ENCODE peak calls at places on chromosome 19, in seven cellular contexts. One of them, this sample, is unnamed.

GRCh38 chr19:33535176-33535575 is 13.6 kb upstream of the PEPD start:
- DNase-seq in myocyte: no peak
- DNase-seq in fibroblast of the aortic adventitia: peak
- DNase-seq in CD4-positive, CD25-positive, alpha-beta regulatory T cell: no peak
- DNase-seq in NCI-H1417: no peak
- DNase-seq in HEK293T: no peak
- DNase-seq in AG20443: peak
- DNase-seq in this sample: peak

GRCh38 chr19:35396240-35396885 is 25.5 kb downstream of the GPR42 start:
- DNase-seq in myocyte: no peak
- DNase-seq in fibroblast of the aortic adventitia: no peak
- DNase-seq in CD4-positive, CD25-positive, alpha-beta regulatory T cell: no peak
- DNase-seq in NCI-H1417: no peak
- DNase-seq in HEK293T: no peak
- DNase-seq in AG20443: no peak
- DNase-seq in this sample: no peak

GRCh38 chr19:54164369-54165068 is 5.0 kb upstream of the LENG1 start:
- DNase-seq in myocyte: no peak
- DNase-seq in fibroblast of the aortic adventitia: peak
- DNase-seq in CD4-positive, CD25-positive, alpha-beta regulatory T cell: peak
- DNase-seq in NCI-H1417: no peak
- DNase-seq in HEK293T: peak
- DNase-seq in AG20443: peak
- DNase-seq in this sample: peak

GRCh38 chr19:50486823-50487515 is 10.3 kb upstream of the GARIN5A start:
- DNase-seq in myocyte: peak
- DNase-seq in fibroblast of the aortic adventitia: peak
- DNase-seq in CD4-positive, CD25-positive, alpha-beta regulatory T cell: peak
- DNase-seq in NCI-H1417: peak
- DNase-seq in HEK293T: peak
- DNase-seq in AG20443: no peak
- DNase-seq in this sample: peak

GRCh38 chr19:39327990-39328705 is 7.5 kb upstream of the LRFN1 start:
- DNase-seq in myocyte: peak
- DNase-seq in fibroblast of the aortic adventitia: peak
- DNase-seq in CD4-positive, CD25-positive, alpha-beta regulatory T cell: peak
- DNase-seq in NCI-H1417: peak
- DNase-seq in HEK293T: peak
- DNase-seq in AG20443: peak
- DNase-seq in this sample: peak

GRCh38 chr19:5068251-5069090 is 99.6 kb downstream of the KDM4B start:
- DNase-seq in myocyte: no peak
- DNase-seq in fibroblast of the aortic adventitia: no peak
- DNase-seq in CD4-positive, CD25-positive, alpha-beta regulatory T cell: no peak
- DNase-seq in NCI-H1417: peak
- DNase-seq in HEK293T: no peak
- DNase-seq in AG20443: no peak
- DNase-seq in this sample: no peak

GRCh38 chr19:48308695-48309586 is 16.4 kb upstream of the EMP3 start:
- DNase-seq in myocyte: peak
- DNase-seq in fibroblast of the aortic adventitia: no peak
- DNase-seq in CD4-positive, CD25-positive, alpha-beta regulatory T cell: no peak
- DNase-seq in NCI-H1417: no peak
- DNase-seq in HEK293T: no peak
- DNase-seq in AG20443: no peak
- DNase-seq in this sample: no peak

GRCh38 chr19:7534531-7534980 is 961 bp upstream of the PNPLA6 start:
- DNase-seq in myocyte: peak
- DNase-seq in fibroblast of the aortic adventitia: peak
- DNase-seq in CD4-positive, CD25-positive, alpha-beta regulatory T cell: peak
- DNase-seq in NCI-H1417: peak
- DNase-seq in HEK293T: peak
- DNase-seq in AG20443: peak
- DNase-seq in this sample: peak

GRCh38 chr19:8308891-8309291 is 733 bp upstream of the CD320 start:
- DNase-seq in myocyte: no peak
- DNase-seq in fibroblast of the aortic adventitia: no peak
- DNase-seq in CD4-positive, CD25-positive, alpha-beta regulatory T cell: no peak
- DNase-seq in NCI-H1417: no peak
- DNase-seq in HEK293T: no peak
- DNase-seq in AG20443: no peak
- DNase-seq in this sample: no peak

GRCh38 chr19:12665646-12666304 is 767 bp downstream of the MAN2B1 start:
- DNase-seq in myocyte: no peak
- DNase-seq in fibroblast of the aortic adventitia: no peak
- DNase-seq in CD4-positive, CD25-positive, alpha-beta regulatory T cell: peak
- DNase-seq in NCI-H1417: no peak
- DNase-seq in HEK293T: no peak
- DNase-seq in AG20443: peak
- DNase-seq in this sample: peak

GRCh38 chr19:1676351-1677266 is 24.2 kb upstream of the TCF3 start:
- DNase-seq in myocyte: no peak
- DNase-seq in fibroblast of the aortic adventitia: no peak
- DNase-seq in CD4-positive, CD25-positive, alpha-beta regulatory T cell: no peak
- DNase-seq in NCI-H1417: no peak
- DNase-seq in HEK293T: no peak
- DNase-seq in AG20443: no peak
- DNase-seq in this sample: no peak

GRCh38 chr19:30082611-30083010 is 140.6 kb downstream of the URI1 start:
- DNase-seq in myocyte: no peak
- DNase-seq in fibroblast of the aortic adventitia: no peak
- DNase-seq in CD4-positive, CD25-positive, alpha-beta regulatory T cell: no peak
- DNase-seq in NCI-H1417: no peak
- DNase-seq in HEK293T: no peak
- DNase-seq in AG20443: no peak
- DNase-seq in this sample: no peak

GRCh38 chr19:52343548-52343947 is 7.5 kb downstream of the ZNF610 start:
- DNase-seq in myocyte: peak
- DNase-seq in fibroblast of the aortic adventitia: peak
- DNase-seq in CD4-positive, CD25-positive, alpha-beta regulatory T cell: peak
- DNase-seq in NCI-H1417: peak
- DNase-seq in HEK293T: peak
- DNase-seq in AG20443: peak
- DNase-seq in this sample: peak

GRCh38 chr19:575527-576506 is 3.4 kb downstream of the BSG start:
- DNase-seq in myocyte: no peak
- DNase-seq in fibroblast of the aortic adventitia: peak
- DNase-seq in CD4-positive, CD25-positive, alpha-beta regulatory T cell: no peak
- DNase-seq in NCI-H1417: no peak
- DNase-seq in HEK293T: no peak
- DNase-seq in AG20443: no peak
- DNase-seq in this sample: peak

GRCh38 chr19:48806518-48806817 is 4.4 kb downstream of the BCAT2 start:
- DNase-seq in myocyte: peak
- DNase-seq in fibroblast of the aortic adventitia: no peak
- DNase-seq in CD4-positive, CD25-positive, alpha-beta regulatory T cell: no peak
- DNase-seq in NCI-H1417: peak
- DNase-seq in HEK293T: no peak
- DNase-seq in AG20443: peak
- DNase-seq in this sample: no peak

GRCh38 chr19:38640368-38640767 is 7.1 kb upstream of the ACTN4 start:
- DNase-seq in myocyte: no peak
- DNase-seq in fibroblast of the aortic adventitia: no peak
- DNase-seq in CD4-positive, CD25-positive, alpha-beta regulatory T cell: no peak
- DNase-seq in NCI-H1417: no peak
- DNase-seq in HEK293T: no peak
- DNase-seq in AG20443: no peak
- DNase-seq in this sample: no peak

GRCh38 chr19:39401549-39402416 is 4.9 kb upstream of the ZFP36 start:
- DNase-seq in myocyte: no peak
- DNase-seq in fibroblast of the aortic adventitia: peak
- DNase-seq in CD4-positive, CD25-positive, alpha-beta regulatory T cell: peak
- DNase-seq in NCI-H1417: no peak
- DNase-seq in HEK293T: no peak
- DNase-seq in AG20443: no peak
- DNase-seq in this sample: peak

GRCh38 chr19:10260141-10260584 is 8.1 kb downstream of the MRPL4 start:
- DNase-seq in myocyte: no peak
- DNase-seq in fibroblast of the aortic adventitia: no peak
- DNase-seq in CD4-positive, CD25-positive, alpha-beta regulatory T cell: peak
- DNase-seq in NCI-H1417: no peak
- DNase-seq in HEK293T: no peak
- DNase-seq in AG20443: no peak
- DNase-seq in this sample: peak

GRCh38 chr19:41708481-41708880 is at the start of gene CEACAM5:
- DNase-seq in myocyte: no peak
- DNase-seq in fibroblast of the aortic adventitia: no peak
- DNase-seq in CD4-positive, CD25-positive, alpha-beta regulatory T cell: no peak
- DNase-seq in NCI-H1417: no peak
- DNase-seq in HEK293T: no peak
- DNase-seq in AG20443: no peak
- DNase-seq in this sample: no peak

GRCh38 chr19:1041835-1042685 is 2.2 kb downstream of the ABCA7 start:
- DNase-seq in myocyte: peak
- DNase-seq in fibroblast of the aortic adventitia: no peak
- DNase-seq in CD4-positive, CD25-positive, alpha-beta regulatory T cell: no peak
- DNase-seq in NCI-H1417: no peak
- DNase-seq in HEK293T: no peak
- DNase-seq in AG20443: no peak
- DNase-seq in this sample: peak

GRCh38 chr19:47765522-47766358 is 12.8 kb upstream of the SELENOW start:
- DNase-seq in myocyte: peak
- DNase-seq in fibroblast of the aortic adventitia: peak
- DNase-seq in CD4-positive, CD25-positive, alpha-beta regulatory T cell: peak
- DNase-seq in NCI-H1417: peak
- DNase-seq in HEK293T: peak
- DNase-seq in AG20443: peak
- DNase-seq in this sample: peak

GRCh38 chr19:2841858-2842574 is 741 bp downstream of the ZNF555 start:
- DNase-seq in myocyte: no peak
- DNase-seq in fibroblast of the aortic adventitia: no peak
- DNase-seq in CD4-positive, CD25-positive, alpha-beta regulatory T cell: no peak
- DNase-seq in NCI-H1417: no peak
- DNase-seq in HEK293T: peak
- DNase-seq in AG20443: no peak
- DNase-seq in this sample: peak

GRCh38 chr19:15759962-15760565 is 22.3 kb downstream of the OR10H3 start:
- DNase-seq in myocyte: no peak
- DNase-seq in fibroblast of the aortic adventitia: no peak
- DNase-seq in CD4-positive, CD25-positive, alpha-beta regulatory T cell: no peak
- DNase-seq in NCI-H1417: no peak
- DNase-seq in HEK293T: no peak
- DNase-seq in AG20443: no peak
- DNase-seq in this sample: no peak

GRCh38 chr19:7516878-7517277 is 975 bp downstream of the ZNF358 start:
- DNase-seq in myocyte: no peak
- DNase-seq in fibroblast of the aortic adventitia: no peak
- DNase-seq in CD4-positive, CD25-positive, alpha-beta regulatory T cell: no peak
- DNase-seq in NCI-H1417: no peak
- DNase-seq in HEK293T: no peak
- DNase-seq in AG20443: no peak
- DNase-seq in this sample: peak

GRCh38 chr19:38869160-38869835 is 8.8 kb downstream of the RINL start:
- DNase-seq in myocyte: no peak
- DNase-seq in fibroblast of the aortic adventitia: no peak
- DNase-seq in CD4-positive, CD25-positive, alpha-beta regulatory T cell: peak
- DNase-seq in NCI-H1417: no peak
- DNase-seq in HEK293T: no peak
- DNase-seq in AG20443: no peak
- DNase-seq in this sample: no peak

GRCh38 chr19:46357846-46358583 is 11.1 kb downstream of the PPP5C start:
- DNase-seq in myocyte: no peak
- DNase-seq in fibroblast of the aortic adventitia: peak
- DNase-seq in CD4-positive, CD25-positive, alpha-beta regulatory T cell: no peak
- DNase-seq in NCI-H1417: no peak
- DNase-seq in HEK293T: no peak
- DNase-seq in AG20443: peak
- DNase-seq in this sample: peak

GRCh38 chr19:54462713-54463530 is 656 bp downstream of the LENG9 start:
- DNase-seq in myocyte: peak
- DNase-seq in fibroblast of the aortic adventitia: peak
- DNase-seq in CD4-positive, CD25-positive, alpha-beta regulatory T cell: peak
- DNase-seq in NCI-H1417: peak
- DNase-seq in HEK293T: no peak
- DNase-seq in AG20443: peak
- DNase-seq in this sample: peak

GRCh38 chr19:53103141-53103902 is at the start of gene ZNF160:
- DNase-seq in myocyte: peak
- DNase-seq in fibroblast of the aortic adventitia: peak
- DNase-seq in CD4-positive, CD25-positive, alpha-beta regulatory T cell: peak
- DNase-seq in NCI-H1417: peak
- DNase-seq in HEK293T: peak
- DNase-seq in AG20443: peak
- DNase-seq in this sample: peak

GRCh38 chr19:46159418-46159817 is 11.4 kb downstream of the IGFL2 start:
- DNase-seq in myocyte: no peak
- DNase-seq in fibroblast of the aortic adventitia: no peak
- DNase-seq in CD4-positive, CD25-positive, alpha-beta regulatory T cell: no peak
- DNase-seq in NCI-H1417: no peak
- DNase-seq in HEK293T: no peak
- DNase-seq in AG20443: no peak
- DNase-seq in this sample: no peak

GRCh38 chr19:925912-926594 is at the start of gene ARID3A:
- DNase-seq in myocyte: no peak
- DNase-seq in fibroblast of the aortic adventitia: no peak
- DNase-seq in CD4-positive, CD25-positive, alpha-beta regulatory T cell: peak
- DNase-seq in NCI-H1417: peak
- DNase-seq in HEK293T: peak
- DNase-seq in AG20443: peak
- DNase-seq in this sample: peak

GRCh38 chr19:6997679-6998445 is 23.4 kb downstream of the MBD3L2B start:
- DNase-seq in myocyte: no peak
- DNase-seq in fibroblast of the aortic adventitia: no peak
- DNase-seq in CD4-positive, CD25-positive, alpha-beta regulatory T cell: no peak
- DNase-seq in NCI-H1417: no peak
- DNase-seq in HEK293T: no peak
- DNase-seq in AG20443: no peak
- DNase-seq in this sample: peak

GRCh38 chr19:11288349-11288748 is 7.6 kb upstream of the TSPAN16 start:
- DNase-seq in myocyte: no peak
- DNase-seq in fibroblast of the aortic adventitia: peak
- DNase-seq in CD4-positive, CD25-positive, alpha-beta regulatory T cell: peak
- DNase-seq in NCI-H1417: no peak
- DNase-seq in HEK293T: no peak
- DNase-seq in AG20443: peak
- DNase-seq in this sample: peak

GRCh38 chr19:11480927-11481776 is at the start of gene ELAVL3:
- DNase-seq in myocyte: no peak
- DNase-seq in fibroblast of the aortic adventitia: no peak
- DNase-seq in CD4-positive, CD25-positive, alpha-beta regulatory T cell: no peak
- DNase-seq in NCI-H1417: peak
- DNase-seq in HEK293T: no peak
- DNase-seq in AG20443: no peak
- DNase-seq in this sample: no peak

GRCh38 chr19:1395194-1396018 is 5.9 kb downstream of the GAMT start:
- DNase-seq in myocyte: peak
- DNase-seq in fibroblast of the aortic adventitia: no peak
- DNase-seq in CD4-positive, CD25-positive, alpha-beta regulatory T cell: no peak
- DNase-seq in NCI-H1417: no peak
- DNase-seq in HEK293T: no peak
- DNase-seq in AG20443: no peak
- DNase-seq in this sample: no peak

GRCh38 chr19:49109051-49109450 is 5.1 kb upstream of the LIN7B start:
- DNase-seq in myocyte: no peak
- DNase-seq in fibroblast of the aortic adventitia: no peak
- DNase-seq in CD4-positive, CD25-positive, alpha-beta regulatory T cell: no peak
- DNase-seq in NCI-H1417: no peak
- DNase-seq in HEK293T: no peak
- DNase-seq in AG20443: no peak
- DNase-seq in this sample: no peak

GRCh38 chr19:15702590-15702930 is 25.3 kb upstream of the OR10H2 start:
- DNase-seq in myocyte: peak
- DNase-seq in fibroblast of the aortic adventitia: peak
- DNase-seq in CD4-positive, CD25-positive, alpha-beta regulatory T cell: peak
- DNase-seq in NCI-H1417: peak
- DNase-seq in HEK293T: peak
- DNase-seq in AG20443: no peak
- DNase-seq in this sample: peak

GRCh38 chr19:10805075-10805757 is 30.8 kb downstream of the TMED1 start:
- DNase-seq in myocyte: peak
- DNase-seq in fibroblast of the aortic adventitia: no peak
- DNase-seq in CD4-positive, CD25-positive, alpha-beta regulatory T cell: no peak
- DNase-seq in NCI-H1417: no peak
- DNase-seq in HEK293T: no peak
- DNase-seq in AG20443: no peak
- DNase-seq in this sample: no peak

GRCh38 chr19:31346184-31346583 is 3.1 kb downstream of the TSHZ3 start:
- DNase-seq in myocyte: no peak
- DNase-seq in fibroblast of the aortic adventitia: no peak
- DNase-seq in CD4-positive, CD25-positive, alpha-beta regulatory T cell: no peak
- DNase-seq in NCI-H1417: no peak
- DNase-seq in HEK293T: no peak
- DNase-seq in AG20443: no peak
- DNase-seq in this sample: no peak